ENCODE peak calls at places on chromosome 5, in four cellular contexts. One of them, this sample, is unnamed.

GRCh38 chr5:78569441-78569840 is 79.1 kb downstream of the LHFPL2 start:
- DNase-seq in A549: no peak
- DNase-seq in AG09319: peak
- DNase-seq in GM23338: peak
- DNase-seq in this sample: no peak

GRCh38 chr5:176647870-176648466 is 684 bp downstream of the TSPAN17 start:
- DNase-seq in A549: no peak
- DNase-seq in AG09319: no peak
- DNase-seq in GM23338: peak
- DNase-seq in this sample: no peak

GRCh38 chr5:168916852-168917251 is 337.7 kb upstream of the PANK3 start:
- DNase-seq in A549: no peak
- DNase-seq in AG09319: no peak
- DNase-seq in GM23338: no peak
- DNase-seq in this sample: no peak

GRCh38 chr5:96876292-96876850 is at the start of gene ERAP2:
- DNase-seq in A549: peak
- DNase-seq in AG09319: no peak
- DNase-seq in GM23338: peak
- DNase-seq in this sample: peak

GRCh38 chr5:54324651-54325271 is 14.4 kb upstream of the ARL15 start:
- DNase-seq in A549: no peak
- DNase-seq in AG09319: no peak
- DNase-seq in GM23338: peak
- DNase-seq in this sample: no peak

GRCh38 chr5:178241259-178241658 is 8.7 kb upstream of the PHYKPL start:
- DNase-seq in A549: no peak
- DNase-seq in AG09319: no peak
- DNase-seq in GM23338: no peak
- DNase-seq in this sample: no peak

GRCh38 chr5:34709861-34710673 is 53.9 kb downstream of the RAI14 start:
- DNase-seq in A549: no peak
- DNase-seq in AG09319: no peak
- DNase-seq in GM23338: no peak
- DNase-seq in this sample: no peak

GRCh38 chr5:88813805-88814584 is 69.0 kb downstream of the MEF2C start:
- DNase-seq in A549: no peak
- DNase-seq in AG09319: no peak
- DNase-seq in GM23338: peak
- DNase-seq in this sample: no peak

GRCh38 chr5:16550316-16550952 is 66.4 kb downstream of the RETREG1 start:
- DNase-seq in A549: peak
- DNase-seq in AG09319: no peak
- DNase-seq in GM23338: peak
- DNase-seq in this sample: no peak

GRCh38 chr5:54741711-54742110 is 224.2 kb downstream of the SNX18 start:
- DNase-seq in A549: no peak
- DNase-seq in AG09319: no peak
- DNase-seq in GM23338: no peak
- DNase-seq in this sample: no peak

GRCh38 chr5:141914797-141915196 is 8.9 kb upstream of the DELE1 start:
- DNase-seq in A549: no peak
- DNase-seq in AG09319: no peak
- DNase-seq in GM23338: no peak
- DNase-seq in this sample: no peak

GRCh38 chr5:88438006-88438405 is 169.4 kb upstream of the TMEM161B start:
- DNase-seq in A549: peak
- DNase-seq in AG09319: no peak
- DNase-seq in GM23338: no peak
- DNase-seq in this sample: no peak

GRCh38 chr5:15367501-15367900 is 132.5 kb upstream of the FBXL7 start:
- DNase-seq in A549: no peak
- DNase-seq in AG09319: no peak
- DNase-seq in GM23338: no peak
- DNase-seq in this sample: no peak

GRCh38 chr5:103174147-103174546 is 54.0 kb downstream of the PPIP5K2 start:
- DNase-seq in A549: no peak
- DNase-seq in AG09319: no peak
- DNase-seq in GM23338: no peak
- DNase-seq in this sample: no peak

GRCh38 chr5:31827862-31828261 is 188.9 kb downstream of the PDZD2 start:
- DNase-seq in A549: no peak
- DNase-seq in AG09319: no peak
- DNase-seq in GM23338: no peak
- DNase-seq in this sample: no peak

GRCh38 chr5:152246401-152246800 is 158.7 kb downstream of the NMUR2 start:
- DNase-seq in A549: no peak
- DNase-seq in AG09319: no peak
- DNase-seq in GM23338: peak
- DNase-seq in this sample: no peak

GRCh38 chr5:73448072-73448432 is 525 bp downstream of the FOXD1 start:
- DNase-seq in A549: no peak
- DNase-seq in AG09319: no peak
- DNase-seq in GM23338: peak
- DNase-seq in this sample: no peak

GRCh38 chr5:96785719-96786118 is 22.0 kb downstream of the ERAP1 start:
- DNase-seq in A549: no peak
- DNase-seq in AG09319: no peak
- DNase-seq in GM23338: no peak
- DNase-seq in this sample: no peak

GRCh38 chr5:92002875-92003274 is 619.8 kb upstream of the ARRDC3 start:
- DNase-seq in A549: no peak
- DNase-seq in AG09319: no peak
- DNase-seq in GM23338: no peak
- DNase-seq in this sample: no peak

GRCh38 chr5:4093970-4094369 is 498.3 kb downstream of the IRX1 start:
- DNase-seq in A549: no peak
- DNase-seq in AG09319: no peak
- DNase-seq in GM23338: no peak
- DNase-seq in this sample: no peak

GRCh38 chr5:17212210-17212609 is 5.2 kb upstream of the BASP1 start:
- DNase-seq in A549: no peak
- DNase-seq in AG09319: no peak
- DNase-seq in GM23338: no peak
- DNase-seq in this sample: no peak

GRCh38 chr5:6792911-6793451 is 79.7 kb downstream of the TENT4A start:
- DNase-seq in A549: no peak
- DNase-seq in AG09319: no peak
- DNase-seq in GM23338: no peak
- DNase-seq in this sample: no peak

GRCh38 chr5:125835293-125836172 is 587.7 kb upstream of the GRAMD2B start:
- DNase-seq in A549: peak
- DNase-seq in AG09319: no peak
- DNase-seq in GM23338: peak
- DNase-seq in this sample: peak

GRCh38 chr5:169581580-169582227 is 1.9 kb upstream of the SPDL1 start:
- DNase-seq in A549: peak
- DNase-seq in AG09319: no peak
- DNase-seq in GM23338: peak
- DNase-seq in this sample: no peak

GRCh38 chr5:31161772-31162171 is 31.7 kb upstream of the CDH6 start:
- DNase-seq in A549: no peak
- DNase-seq in AG09319: no peak
- DNase-seq in GM23338: peak
- DNase-seq in this sample: no peak

GRCh38 chr5:129996896-129997295 is 92.6 kb downstream of the CHSY3 start:
- DNase-seq in A549: no peak
- DNase-seq in AG09319: peak
- DNase-seq in GM23338: no peak
- DNase-seq in this sample: no peak

GRCh38 chr5:107381189-107381856 is 289.4 kb downstream of the EFNA5 start:
- DNase-seq in A549: peak
- DNase-seq in AG09319: no peak
- DNase-seq in GM23338: no peak
- DNase-seq in this sample: no peak

GRCh38 chr5:1885777-1886633 is 3.3 kb upstream of the IRX4 start:
- DNase-seq in A549: no peak
- DNase-seq in AG09319: no peak
- DNase-seq in GM23338: peak
- DNase-seq in this sample: no peak

GRCh38 chr5:181205735-181206401 is 872 bp upstream of the TRIM7 start:
- DNase-seq in A549: no peak
- DNase-seq in AG09319: no peak
- DNase-seq in GM23338: no peak
- DNase-seq in this sample: no peak

DNA sequence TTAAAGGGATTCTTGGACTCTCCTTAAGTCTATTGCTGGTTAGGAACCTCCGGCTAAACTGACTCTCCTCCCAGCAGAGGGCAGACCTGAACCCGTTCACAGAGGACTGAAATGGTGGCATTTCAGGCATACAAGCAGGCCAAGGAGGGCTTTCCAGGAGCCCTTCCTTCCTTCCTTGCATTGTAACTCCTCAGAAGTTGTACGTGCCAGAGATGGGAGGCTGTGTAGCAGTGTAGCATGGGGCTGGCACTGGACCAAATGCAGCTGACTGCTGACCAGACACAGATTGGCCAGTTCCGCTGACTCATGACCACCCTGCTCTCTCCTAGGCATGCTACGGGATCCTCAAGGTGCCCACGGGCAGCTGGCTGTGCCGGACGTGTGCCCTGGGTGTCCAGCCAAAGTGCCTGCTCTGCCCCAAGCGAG is 36.4 kb downstream of the JADE2 start:
- DNase-seq in A549: peak
- DNase-seq in AG09319: no peak
- DNase-seq in GM23338: peak
- DNase-seq in this sample: no peak
- TF ChIP-seq CTCF in A549: peak
- TF ChIP-seq CTCF in AG09319: peak
- TF ChIP-seq CTCF in GM23338: peak
- TF ChIP-seq CTCF in this sample: peak

DNA sequence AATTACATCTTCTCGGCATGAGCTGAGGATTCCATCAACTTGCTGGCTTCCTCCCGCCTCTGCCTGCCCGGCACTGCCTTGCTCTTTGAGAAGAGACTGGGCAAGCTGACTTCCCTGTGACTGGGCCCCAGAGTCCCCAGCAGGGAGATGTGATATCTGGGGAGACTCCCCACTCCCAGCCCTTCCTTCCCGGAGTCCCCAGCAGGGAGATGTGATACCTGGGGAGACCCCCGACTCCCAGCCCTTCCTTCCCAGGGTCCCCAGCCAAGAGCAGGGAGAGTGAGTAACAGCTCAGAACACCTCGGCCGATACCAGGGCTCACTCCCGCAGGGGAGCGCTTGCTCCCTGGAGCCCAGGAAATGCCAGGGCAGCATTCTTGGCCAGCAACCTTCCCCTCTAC is 90.1 kb upstream of the NEURL1B start:
- DNase-seq in A549: no peak
- DNase-seq in AG09319: no peak
- DNase-seq in GM23338: no peak
- DNase-seq in this sample: no peak
- TF ChIP-seq CTCF in A549: no peak
- TF ChIP-seq CTCF in AG09319: no peak
- TF ChIP-seq CTCF in GM23338: no peak
- TF ChIP-seq CTCF in this sample: no peak

DNA sequence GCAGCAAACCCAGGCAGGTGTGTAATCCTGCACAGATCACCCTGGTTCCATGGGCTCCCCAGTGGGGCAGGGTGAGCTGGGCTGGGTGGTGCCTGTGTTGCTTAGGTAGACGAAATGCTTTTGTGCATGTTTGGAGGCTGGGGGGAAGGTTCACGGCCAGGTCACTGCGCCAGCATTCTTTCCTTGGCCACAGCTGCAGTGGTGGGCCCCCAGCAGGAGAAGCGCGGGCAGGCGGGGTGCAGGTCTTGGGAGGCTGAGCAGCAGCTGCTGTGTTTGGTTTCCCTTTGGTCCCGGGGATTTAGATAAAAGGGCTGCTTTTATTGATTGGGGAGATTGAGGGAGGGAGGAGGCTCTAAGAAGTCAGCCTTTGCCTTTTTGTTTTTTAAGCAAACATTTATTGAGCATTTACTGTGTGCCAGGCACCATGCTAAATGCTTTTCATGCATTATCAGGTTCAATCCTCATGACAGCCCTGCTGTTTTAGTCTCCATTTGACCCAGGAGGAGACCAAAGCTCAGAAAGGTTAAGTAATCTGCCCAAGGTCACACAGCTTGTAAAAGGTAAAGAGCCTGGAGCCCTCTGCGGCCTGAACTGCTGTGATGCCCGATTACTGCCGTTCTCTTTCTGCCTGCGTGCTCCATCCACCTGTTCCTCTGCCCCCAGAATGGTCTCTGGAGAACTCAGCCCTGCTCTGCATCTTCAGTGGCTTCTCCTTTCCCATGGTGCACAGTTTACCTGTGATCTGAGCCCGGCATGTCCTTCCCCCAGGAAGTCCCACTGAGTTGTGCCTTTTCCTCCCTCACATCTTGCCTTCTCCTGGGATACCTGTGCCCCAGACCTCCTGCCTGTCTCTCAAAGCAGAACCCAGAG is 94.4 kb downstream of the MACROH2A1 start:
- DNase-seq in A549: no peak
- DNase-seq in AG09319: no peak
- DNase-seq in GM23338: peak
- DNase-seq in this sample: no peak
- TF ChIP-seq CTCF in A549: no peak
- TF ChIP-seq CTCF in AG09319: no peak
- TF ChIP-seq CTCF in GM23338: no peak
- TF ChIP-seq CTCF in this sample: no peak

GRCh38 chr5:131563434-131564228 is 71.4 kb downstream of the RAPGEF6 start:
- DNase-seq in A549: peak
- DNase-seq in AG09319: no peak
- DNase-seq in GM23338: peak
- DNase-seq in this sample: no peak
- TF ChIP-seq CTCF in A549: no peak
- TF ChIP-seq CTCF in AG09319: no peak
- TF ChIP-seq CTCF in GM23338: peak
- TF ChIP-seq CTCF in this sample: no peak